ENCODE peak calls at places on chromosomes 12 and 14, in seven cellular contexts. G, L, F, P, O, S and M are unnamed samples.

GRCh38 chr12:42326466-42327226 is 679 bp downstream of the PPHLN1 start:
- DNase-seq in F (peak; percentile 46), S (peak; percentile 20), G (peak; percentile 73), L (no peak), P (no peak), O (peak; percentile 11), M (peak; percentile 67)

GRCh38 chr14:57209561-57209960 is 59.1 kb downstream of the EXOC5 start:
- DNase-seq in F (peak; percentile 13), G (peak; percentile 67), S (no peak), P (no peak), O (no peak), L (no peak), M (peak; percentile 65)

GRCh38 chr14:106875503-106875902 is 1349.1 kb downstream of the TMEM121 start:
- DNase-seq in L (no peak), P (no peak), F (no peak), O (no peak), G (no peak), S (no peak), M (no peak)

GRCh38 chr14:56172571-56172971 is 54.4 kb downstream of the PELI2 start:
- DNase-seq in S (no peak), F (peak; percentile 71), P (no peak), O (no peak), L (no peak), G (peak; percentile 88), M (peak; percentile 72)

GRCh38 chr14:53569471-53569870 is 387.2 kb downstream of the BMP4 start:
- DNase-seq in O (no peak), F (no peak), P (no peak), L (no peak), S (no peak), G (no peak), M (no peak)

GRCh38 chr14:54350196-54350595 is 46.6 kb upstream of the CDKN3 start:
- DNase-seq in G (peak; percentile 49), L (no peak), S (no peak), F (no peak), O (no peak), P (no peak), M (no peak)

GRCh38 chr14:84458881-84459280 is 1071.1 kb upstream of the FLRT2 start:
- DNase-seq in P (no peak), O (no peak), S (no peak), G (no peak), F (no peak), L (no peak), M (no peak)

GRCh38 chr12:67422081-67422480 is 152.9 kb downstream of the CAND1 start:
- DNase-seq in O (no peak), G (no peak), S (no peak), L (no peak), F (no peak), P (no peak), M (no peak)

GRCh38 chr12:124774462-124775167 is 89.0 kb downstream of the SCARB1 start:
- DNase-seq in L (peak; percentile 57), F (peak; percentile 82), O (no peak), P (no peak), S (no peak), G (peak; percentile 94), M (peak; percentile 82)

GRCh38 chr12:124026755-124027745 is 54.0 kb downstream of the ZNF664 start:
- DNase-seq in P (no peak), O (no peak), F (peak; percentile 45), L (no peak), S (no peak), G (peak; percentile 26), M (peak; percentile 74)